ENCODE peak calls at places on chromosomes 11 and 22, in four cellular contexts. One of them, this sample, is unnamed. For H3K4me1, the result is how much of the 10 kb centered on the place peaks cover.

GRCh38 chr11:73295259-73295995 is 12.6 kb upstream of the ARHGEF17 start:
- DNase-seq in HAP-1: peak
- DNase-seq in heart left ventricle: peak
- DNase-seq in Caco-2: peak
- DNase-seq in this sample: no peak

GRCh38 chr11:96366024-96366423 is 23.0 kb upstream of the MAML2 start:
- DNase-seq in HAP-1: no peak
- DNase-seq in Caco-2: no peak
- DNase-seq in heart left ventricle: no peak
- DNase-seq in this sample: no peak

GRCh38 chr11:24773326-24773725 is 276.5 kb downstream of the LUZP2 start:
- DNase-seq in heart left ventricle: no peak
- DNase-seq in Caco-2: peak
- DNase-seq in HAP-1: peak
- DNase-seq in this sample: no peak

GRCh38 chr11:73306069-73306468 is 2.0 kb upstream of the ARHGEF17 start:
- DNase-seq in heart left ventricle: no peak
- DNase-seq in HAP-1: no peak
- DNase-seq in Caco-2: no peak
- DNase-seq in this sample: no peak

GRCh38 chr11:66044757-66045156 is 4.2 kb downstream of the GAL3ST3 start:
- DNase-seq in Caco-2: no peak
- DNase-seq in HAP-1: no peak
- DNase-seq in heart left ventricle: no peak
- DNase-seq in this sample: no peak

GRCh38 chr11:76244311-76245061 is 38.2 kb upstream of the WNT11 start:
- DNase-seq in HAP-1: no peak
- DNase-seq in Caco-2: no peak
- DNase-seq in heart left ventricle: no peak
- DNase-seq in this sample: no peak

GRCh38 chr22:38167988-38168407 is 13.6 kb downstream of the PLA2G6 start:
- DNase-seq in Caco-2: no peak
- DNase-seq in heart left ventricle: peak
- DNase-seq in HAP-1: no peak
- DNase-seq in this sample: no peak

GRCh38 chr11:68583047-68583446 is 101.3 kb upstream of the GAL start:
- DNase-seq in HAP-1: no peak
- DNase-seq in Caco-2: no peak
- DNase-seq in heart left ventricle: no peak
- DNase-seq in this sample: no peak

GRCh38 chr11:105935791-105936190 is 86.2 kb downstream of the MSANTD4 start:
- DNase-seq in Caco-2: no peak
- DNase-seq in HAP-1: no peak
- DNase-seq in heart left ventricle: no peak
- DNase-seq in this sample: no peak

GRCh38 chr11:17286332-17286731 is 9.8 kb downstream of the NUCB2 start:
- DNase-seq in HAP-1: no peak
- DNase-seq in Caco-2: no peak
- DNase-seq in heart left ventricle: no peak
- DNase-seq in this sample: no peak

GRCh38 chr22:44703269-44703870 is 1.4 kb downstream of the PRR5 start:
- DNase-seq in Caco-2: no peak
- DNase-seq in HAP-1: no peak
- DNase-seq in heart left ventricle: no peak
- DNase-seq in this sample: no peak

GRCh38 chr11:65290448-65291165 is 24.1 kb upstream of the CDC42EP2 start:
- DNase-seq in heart left ventricle: peak
- DNase-seq in HAP-1: no peak
- DNase-seq in Caco-2: no peak
- DNase-seq in this sample: peak

GRCh38 chr22:29270475-29271271 is 2.6 kb downstream of the EWSR1 start:
- DNase-seq in HAP-1: no peak
- DNase-seq in heart left ventricle: no peak
- DNase-seq in Caco-2: no peak
- DNase-seq in this sample: no peak

GRCh38 chr11:126893796-126894195 is 106.8 kb downstream of the KIRREL3 start:
- DNase-seq in Caco-2: no peak
- DNase-seq in HAP-1: no peak
- DNase-seq in heart left ventricle: no peak
- DNase-seq in this sample: no peak

GRCh38 chr22:38412435-38413084 is 42.4 kb downstream of the KCNJ4 start:
- DNase-seq in HAP-1: no peak
- DNase-seq in Caco-2: no peak
- DNase-seq in heart left ventricle: no peak
- DNase-seq in this sample: no peak

GRCh38 chr11:58926251-58926650 is 13.0 kb upstream of the GLYATL1 start:
- DNase-seq in Caco-2: no peak
- DNase-seq in HAP-1: no peak
- DNase-seq in heart left ventricle: no peak
- DNase-seq in this sample: no peak

GRCh38 chr22:19779685-19780268 is 19.2 kb downstream of the TBX1 start:
- DNase-seq in heart left ventricle: peak
- DNase-seq in Caco-2: no peak
- DNase-seq in HAP-1: no peak
- DNase-seq in this sample: no peak

GRCh38 chr11:8932564-8933180 is at the start of gene C11orf16:
- DNase-seq in HAP-1: no peak
- DNase-seq in heart left ventricle: no peak
- DNase-seq in Caco-2: no peak
- DNase-seq in this sample: no peak

GRCh38 chr22:46593211-46593676 is 26.9 kb upstream of the GRAMD4 start:
- DNase-seq in Caco-2: no peak
- DNase-seq in HAP-1: no peak
- DNase-seq in heart left ventricle: no peak
- DNase-seq in this sample: no peak

GRCh38 chr11:8574798-8575197 is 19.2 kb downstream of the STK33 start:
- DNase-seq in Caco-2: no peak
- DNase-seq in heart left ventricle: no peak
- DNase-seq in HAP-1: no peak
- DNase-seq in this sample: no peak

GRCh38 chr22:40512426-40513136 is 123.9 kb downstream of the MRTFA start:
- DNase-seq in heart left ventricle: no peak
- DNase-seq in HAP-1: no peak
- DNase-seq in Caco-2: no peak
- DNase-seq in this sample: no peak

GRCh38 chr11:125976156-125976555 is 30.3 kb downstream of the VSIG10L2 start:
- DNase-seq in Caco-2: no peak
- DNase-seq in heart left ventricle: no peak
- DNase-seq in HAP-1: no peak
- DNase-seq in this sample: no peak

GRCh38 chr11:1878134-1879031 is 13.3 kb downstream of the PRR33 start:
- DNase-seq in Caco-2: peak
- DNase-seq in HAP-1: no peak
- DNase-seq in heart left ventricle: peak
- DNase-seq in this sample: no peak

GRCh38 chr11:17802491-17802890 is 67.9 kb downstream of the KCNC1 start:
- DNase-seq in HAP-1: no peak
- DNase-seq in heart left ventricle: no peak
- DNase-seq in Caco-2: no peak
- DNase-seq in this sample: no peak

GRCh38 chr11:111777094-111778046 is 11.2 kb upstream of the PPP2R1B start:
- DNase-seq in HAP-1: peak
- DNase-seq in heart left ventricle: no peak
- DNase-seq in Caco-2: peak
- DNase-seq in this sample: no peak

GRCh38 chr11:22192642-22193347 is at the start of gene ANO5:
- DNase-seq in HAP-1: peak
- DNase-seq in Caco-2: no peak
- DNase-seq in heart left ventricle: peak
- DNase-seq in this sample: no peak

DNA sequence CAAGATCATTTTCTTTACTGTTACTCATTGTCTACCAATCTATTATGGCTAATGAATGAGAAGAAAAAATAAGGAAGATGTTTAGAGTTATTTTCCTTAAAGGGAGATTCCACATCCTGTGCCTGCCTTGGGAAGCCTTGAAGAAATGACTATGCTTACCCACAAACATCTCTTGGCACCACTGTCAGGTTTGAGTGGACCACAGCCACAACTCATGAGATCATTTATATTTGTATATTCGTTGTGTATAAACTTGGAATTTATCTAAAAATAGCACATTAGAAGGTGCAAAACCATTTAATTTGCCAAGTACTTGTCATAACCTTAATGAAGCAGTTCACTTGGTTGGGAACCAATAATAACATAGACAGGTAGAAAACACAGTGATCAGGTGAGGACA is 740.8 kb downstream of the DLG2 start:
- DNase-seq in HAP-1: no peak
- DNase-seq in Caco-2: no peak
- DNase-seq in heart left ventricle: no peak
- DNase-seq in this sample: no peak
- H3K4me3 ChIP-seq in HAP-1: no peak
- H3K4me3 ChIP-seq in Caco-2: no peak
- H3K4me3 ChIP-seq in heart left ventricle: no peak
- H3K4me3 ChIP-seq in this sample: no peak

GRCh38 chr22:16974298-16975084 is 33.5 kb downstream of the GAB4 start:
- DNase-seq in heart left ventricle: no peak
- DNase-seq in HAP-1: no peak
- DNase-seq in Caco-2: no peak
- DNase-seq in this sample: no peak
- H3K4me1 ChIP-seq in heart left ventricle: under half
- H3K4me1 ChIP-seq in HAP-1: under half
- H3K4me1 ChIP-seq in Caco-2: under half
- H3K4me1 ChIP-seq in this sample: under half

GRCh38 chr22:20992456-20993303 is 9.2 kb downstream of the THAP7 start:
- DNase-seq in heart left ventricle: no peak
- DNase-seq in Caco-2: no peak
- DNase-seq in HAP-1: no peak
- DNase-seq in this sample: no peak
- H3K4me3 ChIP-seq in heart left ventricle: no peak
- H3K4me3 ChIP-seq in Caco-2: no peak
- H3K4me3 ChIP-seq in HAP-1: no peak
- H3K4me3 ChIP-seq in this sample: no peak

DNA sequence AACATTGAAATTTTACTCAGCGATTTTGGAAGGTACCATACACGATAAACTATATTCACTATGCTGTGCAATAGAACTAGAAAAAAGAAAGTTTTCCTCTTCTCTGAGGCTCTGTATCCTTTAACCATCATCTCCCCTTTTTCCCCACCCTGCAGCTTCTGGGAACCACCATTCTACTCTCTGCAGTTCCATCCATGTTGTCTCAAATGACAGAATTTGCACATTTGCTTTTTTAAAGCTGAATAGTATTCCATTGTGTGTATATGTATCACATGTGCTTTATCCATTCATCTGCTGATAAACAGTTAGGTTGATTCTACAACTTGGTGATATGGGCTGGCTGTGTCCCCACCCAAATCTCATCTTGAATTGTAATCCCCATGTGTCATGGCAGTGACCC is 21.2 kb downstream of the TMEM123 start:
- DNase-seq in Caco-2: no peak
- DNase-seq in HAP-1: no peak
- DNase-seq in heart left ventricle: no peak
- DNase-seq in this sample: no peak
- H3K4me1 ChIP-seq in Caco-2: under half
- H3K4me1 ChIP-seq in HAP-1: under half
- H3K4me1 ChIP-seq in heart left ventricle: under half
- H3K4me1 ChIP-seq in this sample: under half

GRCh38 chr11:119356349-119357031 is 10.0 kb upstream of the MFRP start:
- DNase-seq in heart left ventricle: peak
- DNase-seq in HAP-1: peak
- DNase-seq in Caco-2: no peak
- DNase-seq in this sample: no peak
- H3K4me3 ChIP-seq in heart left ventricle: peak
- H3K4me3 ChIP-seq in HAP-1: peak
- H3K4me3 ChIP-seq in Caco-2: no peak
- H3K4me3 ChIP-seq in this sample: peak

This sample was measured in vagina.